ENCODE peak calls at places on chromosome 13, in four cellular contexts. Y is GM12864, U is astrocyte of the spinal cord, R is epithelial cell of esophagus. L is an unnamed sample.

GRCh38 chr13:102729560-102730275 is 34.9 kb upstream of the METTL21C start:
- DNase-seq in Y (no peak), R (peak; percentile 89), U (peak; percentile 82), L (no peak)

GRCh38 chr13:88919970-88920628 is 1248.9 kb downstream of the SLITRK5 start:
- DNase-seq in Y (no peak), R (no peak), U (no peak), L (no peak)

GRCh38 chr13:20383058-20383457 is 142.6 kb downstream of the CRYL1 start:
- DNase-seq in Y (no peak), R (no peak), U (no peak), L (no peak)

GRCh38 chr13:60267498-60268202 is 103.9 kb upstream of the DIAPH3 start:
- DNase-seq in Y (no peak), U (no peak), R (peak; percentile 5), L (no peak)

GRCh38 chr13:79593121-79593520 is 112.2 kb downstream of the NDFIP2 start:
- DNase-seq in U (no peak), Y (no peak), R (no peak), L (no peak)

GRCh38 chr13:44013666-44014291 is 134.1 kb downstream of the LACC1 start:
- DNase-seq in U (peak; percentile 84), Y (no peak), R (peak; percentile 33), L (no peak)

GRCh38 chr13:19961924-19962323 is 3.4 kb downstream of the ZMYM2 start:
- DNase-seq in Y (no peak), U (no peak), R (no peak), L (no peak)

GRCh38 chr13:51797664-51798488 is 6.1 kb downstream of the DHRS12 start:
- DNase-seq in R (peak; percentile 91), U (peak; percentile 69), Y (no peak), L (peak; percentile 38)

GRCh38 chr13:63853816-63854215 is 2438.2 kb upstream of the PCDH20 start:
- DNase-seq in R (no peak), Y (no peak), U (no peak), L (no peak)

GRCh38 chr13:110212529-110212928 is 94.4 kb downstream of the COL4A1 start:
- DNase-seq in U (no peak), R (no peak), Y (no peak), L (no peak)

GRCh38 chr13:71626396-71626795 is 240.6 kb downstream of the DACH1 start:
- DNase-seq in R (no peak), Y (no peak), U (no peak), L (no peak)

DNA sequence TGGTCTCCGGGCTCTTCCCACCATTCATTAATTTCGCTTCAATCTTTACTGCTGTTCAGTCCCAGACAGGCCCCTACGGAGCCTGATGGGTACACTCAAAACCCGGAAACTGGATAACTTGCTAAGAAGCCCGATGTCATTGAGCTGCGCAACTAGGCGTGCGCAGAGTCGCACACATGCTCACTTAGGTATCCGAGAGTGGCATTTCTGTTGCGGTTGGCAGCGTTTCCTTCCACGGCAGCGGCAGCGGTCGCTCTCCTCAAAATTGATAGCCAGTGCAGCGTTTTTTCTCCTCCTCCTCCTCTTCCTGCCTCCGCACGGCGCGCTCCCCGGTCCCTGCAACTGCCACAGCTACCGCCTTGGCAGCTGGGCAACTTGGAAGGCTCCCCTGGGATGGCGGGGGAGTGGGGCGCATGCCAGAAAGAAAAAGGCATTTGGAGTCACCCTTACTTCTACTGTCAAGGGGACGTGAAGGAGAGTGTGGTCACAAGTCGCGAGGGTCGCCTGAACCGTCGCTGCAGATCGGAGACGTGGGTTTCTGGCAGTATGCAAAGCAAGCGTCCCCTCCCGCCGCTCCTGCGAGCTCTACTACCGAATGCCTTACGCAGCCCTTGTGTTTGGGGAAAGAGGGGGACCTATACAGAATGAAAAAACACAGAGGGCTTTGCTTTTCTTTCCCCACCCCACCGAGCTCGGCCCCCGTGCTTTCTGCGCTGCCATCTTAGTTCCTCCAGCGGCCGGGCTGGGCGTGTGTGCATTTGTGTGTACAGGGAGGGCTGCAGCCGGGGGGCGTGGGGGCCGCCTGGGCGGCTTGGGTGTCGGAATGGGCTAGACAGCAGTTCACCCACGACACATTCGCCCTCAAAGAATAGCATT is 2.5 kb upstream of the MYCBP2 start:
- DNase-seq in Y (peak; percentile 99), U (peak; percentile 97), R (peak; percentile 97), L (peak; percentile 73)
- TF ChIP-seq CTCF in Y (no peak), U (no peak), R (no peak), L (no peak)

GRCh38 chr13:46667687-46668281 is 114.8 kb downstream of the LRCH1 start:
- DNase-seq in R (no peak), Y (no peak), U (peak; percentile 49), L (no peak)

GRCh38 chr13:46665243-46665629 is 112.3 kb downstream of the LRCH1 start:
- DNase-seq in U (no peak), Y (no peak), R (no peak), L (no peak)

GRCh38 chr13:46665630-46666482 is 112.9 kb downstream of the LRCH1 start:
- DNase-seq in U (peak; percentile 47), R (peak; percentile 14), Y (no peak), L (no peak)

GRCh38 chr13:46668302-46668720 is 115.3 kb downstream of the LRCH1 start:
- DNase-seq in R (peak; percentile 48), U (peak; percentile 94), Y (no peak), L (peak; percentile 20)

GRCh38 chr13:46666727-46667456 is 113.9 kb downstream of the LRCH1 start:
- DNase-seq in U (no peak), Y (no peak), R (no peak), L (peak; percentile 19)
- TF ChIP-seq CTCF in U (no peak), Y (peak; percentile 27), R (no peak), L (no peak)

DNA sequence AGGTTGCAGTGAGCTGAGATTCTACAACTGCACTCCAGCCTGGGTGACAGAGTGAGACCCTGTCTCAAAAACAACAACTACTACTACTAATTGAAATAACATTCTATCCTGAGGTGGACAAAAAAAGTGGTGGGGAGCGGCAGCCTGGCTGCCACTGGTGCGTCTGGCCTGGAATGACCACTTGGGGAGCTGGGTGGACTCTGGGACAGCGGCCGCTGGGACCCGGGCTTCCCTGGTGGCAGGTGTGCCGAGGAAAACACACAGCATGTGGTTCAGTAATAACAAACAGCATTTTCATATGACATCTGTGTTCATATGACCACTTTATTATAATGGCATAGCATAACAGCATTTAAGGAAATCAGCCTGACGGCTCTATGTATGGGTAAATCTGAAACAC is 33.9 kb downstream of the TFDP1 start:
- DNase-seq in Y (no peak), R (no peak), U (no peak), L (no peak)
- TF ChIP-seq CTCF in Y (no peak), R (no peak), U (no peak), L (no peak)

GRCh38 chr13:55563267-55563666 is 1577.5 kb upstream of the PRR20A start:
- DNase-seq in R (no peak), U (no peak), Y (no peak), L (no peak)
- TF ChIP-seq CTCF in R (no peak), U (no peak), Y (no peak), L (no peak)